ENCODE peak calls at places on chromosome 1, in five cellular contexts. J is psoas muscle, F is epithelial cell of proximal tubule, C is HFF-Myc, O is suprapubic skin. V is an unnamed sample.
A peak's percentile ranks its signal among the peaks of the same experiment; 100 is the strongest.

GRCh38 chr1:199297901-199298300 is 659.1 kb downstream of the PTPRC start:
- DNase-seq in O (no peak), C (no peak), J (no peak), F (no peak), V (no peak)

GRCh38 chr1:93613895-93614294 is 67.7 kb downstream of the BCAR3 start:
- DNase-seq in C (no peak), O (no peak), F (no peak), J (no peak), V (no peak)

GRCh38 chr1:67174716-67175284 is 8.5 kb downstream of the IL23R start:
- DNase-seq in F (no peak), J (no peak), O (no peak), C (no peak), V (no peak)

GRCh38 chr1:234558186-234558836 is 51.7 kb downstream of the IRF2BP2 start:
- DNase-seq in J (no peak), C (no peak), F (no peak), O (no peak), V (no peak)

GRCh38 chr1:22787636-22788035 is 77.0 kb downstream of the EPHB2 start:
- DNase-seq in O (no peak), J (no peak), C (no peak), F (no peak), V (no peak)

GRCh38 chr1:173212952-173213491 is 5.9 kb upstream of the TNFSF4 start:
- DNase-seq in C (no peak), J (no peak), O (no peak), F (no peak), V (no peak)

GRCh38 chr1:151729157-151729965 is 8.0 kb downstream of the RIIAD1 start:
- DNase-seq in O (peak; percentile 29), C (no peak), F (peak; percentile 22), J (no peak), V (no peak)

GRCh38 chr1:94503153-94503552 is 38.4 kb downstream of the F3 start:
- DNase-seq in O (no peak), C (no peak), F (no peak), J (no peak), V (no peak)

GRCh38 chr1:55362558-55362957 is 147.4 kb upstream of the USP24 start:
- DNase-seq in C (no peak), F (peak; percentile 35), J (no peak), O (no peak), V (peak; percentile 33)

GRCh38 chr1:110525250-110525597 is 6.2 kb upstream of the KCNA10 start:
- DNase-seq in C (no peak), F (no peak), J (no peak), O (no peak), V (no peak)

GRCh38 chr1:25022361-25023189 is 92.5 kb upstream of the RUNX3 start:
- DNase-seq in J (peak; percentile 76), O (no peak), C (peak; percentile 80), F (no peak), V (peak; percentile 92)

GRCh38 chr1:17615959-17616358 is 76.5 kb downstream of the ARHGEF10L start:
- DNase-seq in J (peak; percentile 51), F (no peak), C (no peak), O (no peak), V (no peak)

GRCh38 chr1:39964552-39964951 is 9.6 kb downstream of the MFSD2A start:
- DNase-seq in C (no peak), O (no peak), F (no peak), J (no peak), V (no peak)

GRCh38 chr1:163870666-163871065 is 548.9 kb downstream of the NUF2 start:
- DNase-seq in C (no peak), O (no peak), J (no peak), F (no peak), V (no peak)

GRCh38 chr1:101293461-101294045 is 56.7 kb downstream of the S1PR1 start:
- DNase-seq in F (no peak), C (no peak), J (no peak), O (no peak), V (peak; percentile 77)

GRCh38 chr1:27430903-27431653 is 38.7 kb downstream of the GPR3 start:
- DNase-seq in J (no peak), F (no peak), O (no peak), C (no peak), V (peak; percentile 44)

GRCh38 chr1:54609301-54609921 is 13.9 kb downstream of the FAM151A start:
- DNase-seq in F (no peak), J (peak; percentile 59), O (no peak), C (no peak), V (no peak)

GRCh38 chr1:246157516-246157915 is 349.6 kb downstream of the SMYD3 start:
- DNase-seq in O (no peak), J (no peak), F (no peak), C (no peak), V (no peak)

GRCh38 chr1:103517380-103518047 is 8.0 kb upstream of the RNPC3 start:
- DNase-seq in O (no peak), J (no peak), F (no peak), C (no peak), V (no peak)

GRCh38 chr1:210117681-210118170 is 114.9 kb upstream of the SERTAD4 start:
- DNase-seq in J (no peak), F (no peak), C (no peak), O (no peak), V (no peak)
- TF ChIP-seq CTCF in J (no peak), F (no peak), C (no peak), O (no peak), V (no peak)

GRCh38 chr1:20587639-20588017 is 1.3 kb upstream of the CDA start:
- DNase-seq in C (no peak), O (no peak), F (no peak), J (no peak), V (no peak)

GRCh38 chr1:20590313-20590777 is 1.4 kb downstream of the CDA start:
- DNase-seq in F (peak; percentile 35), C (no peak), O (no peak), J (peak; percentile 74), V (no peak)

GRCh38 chr1:20586939-20587638 is 1.8 kb upstream of the CDA start:
- DNase-seq in J (no peak), C (no peak), F (no peak), O (no peak), V (no peak)

GRCh38 chr1:20589331-20590312 is 725 bp downstream of the CDA start:
- DNase-seq in J (peak; percentile 75), F (no peak), C (no peak), O (peak; percentile 85), V (no peak)

DNA sequence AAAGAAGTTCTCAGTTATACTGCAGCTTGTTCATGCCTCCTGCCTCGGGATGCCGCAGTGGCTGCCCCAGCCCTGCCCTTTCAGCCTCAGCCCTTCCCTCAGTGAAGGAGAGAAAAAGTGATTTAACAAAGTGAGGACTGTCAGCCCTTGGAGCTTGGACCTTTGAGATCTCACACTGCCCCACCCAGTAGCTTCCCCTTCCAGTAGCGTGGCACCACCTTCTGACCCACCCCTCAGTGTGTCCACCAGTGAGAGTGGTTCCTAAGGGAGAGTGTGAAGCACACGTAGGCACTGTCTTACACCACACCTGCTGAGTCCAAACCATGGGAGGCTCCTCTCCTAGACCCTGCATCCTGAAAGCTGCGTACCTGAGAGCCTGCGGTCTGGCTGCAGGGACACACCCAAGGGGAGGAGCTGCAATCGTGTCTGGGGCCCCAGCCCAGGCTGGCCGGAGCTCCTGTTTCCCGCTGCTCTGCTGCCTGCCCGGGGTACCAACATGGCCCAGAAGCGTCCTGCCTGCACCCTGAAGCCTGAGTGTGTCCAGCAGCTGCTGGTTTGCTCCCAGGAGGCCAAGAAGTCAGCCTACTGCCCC is at the start of gene CDA:
- DNase-seq in C (no peak), J (peak; percentile 54), O (no peak), F (no peak), V (no peak)
- H3K4me3 ChIP-seq in C (peak within 1 kb of the TSS; percentile 25), J (peak within 1 kb of the TSS; percentile 36), O (peak within 1 kb of the TSS; percentile 34), F (peak within 1 kb of the TSS; percentile 43), V (no peak within 1 kb of the TSS)

GRCh38 chr1:36380782-36381181 is 4.9 kb downstream of the STK40 start:
- DNase-seq in O (no peak), F (no peak), J (no peak), C (no peak), V (no peak)
- TF ChIP-seq CTCF in O (no peak), F (no peak), J (no peak), C (no peak), V (no peak)

GRCh38 chr1:7916431-7916830 is 24.2 kb downstream of the TNFRSF9 start:
- DNase-seq in J (no peak), C (no peak), F (no peak), O (no peak), V (no peak)

GRCh38 chr1:7921766-7922165 is 18.9 kb downstream of the TNFRSF9 start:
- DNase-seq in C (no peak), J (no peak), F (no peak), O (no peak), V (no peak)

GRCh38 chr1:7919880-7920279 is 20.8 kb downstream of the TNFRSF9 start:
- DNase-seq in C (no peak), J (no peak), O (no peak), F (no peak), V (no peak)

GRCh38 chr1:7928247-7928646 is 12.4 kb downstream of the TNFRSF9 start:
- DNase-seq in J (no peak), O (no peak), F (no peak), C (no peak), V (no peak)

GRCh38 chr1:7922301-7922700 is 18.3 kb downstream of the TNFRSF9 start:
- DNase-seq in O (peak; percentile 34), C (no peak), F (no peak), J (no peak), V (peak; percentile 29)
- H3K4me3 ChIP-seq in O (no peak overlapping the region), C (no peak overlapping the region), F (no peak overlapping the region), J (no peak overlapping the region), V (no peak overlapping the region)

V was measured in astrocyte of the cerebellum.